ENCODE peak calls at places on chromosomes 3 and 15, in nine cellular contexts. One of them, this sample, is unnamed.
A peak's percentile ranks its signal among the peaks of the same experiment; 100 is the strongest.

GRCh38 chr3:46400000-46400734 is 6.7 kb downstream of the CCR5AS start:
- DNase-seq in HTR-8/SVneo: peak; percentile 63
- DNase-seq in stimulated activated CD8-positive, alpha-beta memory T cell treated with anti-CD3 and anti-CD28 coated beads, Interleukin-7, amount 100 ng/mL, for 1 hour: no peak
- DNase-seq in Jurkat, Clone E6-1: no peak
- DNase-seq in iPS DF 6.9: no peak
- DNase-seq in WTC11: no peak
- DNase-seq in pons: no peak
- DNase-seq in activated T-cell treated with anti-CD3 and anti-CD28 coated beads for 1 hour: no peak
- DNase-seq in HCT116: no peak
- DNase-seq in this sample: no peak

GRCh38 chr3:189839576-189839975 is 208.4 kb downstream of the TP63 start:
- DNase-seq in HTR-8/SVneo: no peak
- DNase-seq in stimulated activated CD8-positive, alpha-beta memory T cell treated with anti-CD3 and anti-CD28 coated beads, Interleukin-7, amount 100 ng/mL, for 1 hour: no peak
- DNase-seq in Jurkat, Clone E6-1: no peak
- DNase-seq in iPS DF 6.9: no peak
- DNase-seq in WTC11: no peak
- DNase-seq in pons: no peak
- DNase-seq in activated T-cell treated with anti-CD3 and anti-CD28 coated beads for 1 hour: no peak
- DNase-seq in HCT116: no peak
- DNase-seq in this sample: no peak

GRCh38 chr3:128902426-128902825 is 23.0 kb downstream of the ACAD9 start:
- DNase-seq in HTR-8/SVneo: no peak
- DNase-seq in stimulated activated CD8-positive, alpha-beta memory T cell treated with anti-CD3 and anti-CD28 coated beads, Interleukin-7, amount 100 ng/mL, for 1 hour: no peak
- DNase-seq in Jurkat, Clone E6-1: no peak
- DNase-seq in iPS DF 6.9: no peak
- DNase-seq in WTC11: no peak
- DNase-seq in pons: no peak
- DNase-seq in activated T-cell treated with anti-CD3 and anti-CD28 coated beads for 1 hour: no peak
- DNase-seq in HCT116: no peak
- DNase-seq in this sample: no peak

GRCh38 chr3:5389057-5389456 is 201.6 kb downstream of the EDEM1 start:
- DNase-seq in HTR-8/SVneo: no peak
- DNase-seq in stimulated activated CD8-positive, alpha-beta memory T cell treated with anti-CD3 and anti-CD28 coated beads, Interleukin-7, amount 100 ng/mL, for 1 hour: no peak
- DNase-seq in Jurkat, Clone E6-1: no peak
- DNase-seq in iPS DF 6.9: no peak
- DNase-seq in WTC11: no peak
- DNase-seq in pons: no peak
- DNase-seq in activated T-cell treated with anti-CD3 and anti-CD28 coated beads for 1 hour: no peak
- DNase-seq in HCT116: peak; percentile 80
- DNase-seq in this sample: no peak

GRCh38 chr15:86916671-86917450 is 837.2 kb downstream of the AGBL1 start:
- DNase-seq in HTR-8/SVneo: no peak
- DNase-seq in stimulated activated CD8-positive, alpha-beta memory T cell treated with anti-CD3 and anti-CD28 coated beads, Interleukin-7, amount 100 ng/mL, for 1 hour: no peak
- DNase-seq in Jurkat, Clone E6-1: no peak
- DNase-seq in iPS DF 6.9: no peak
- DNase-seq in WTC11: no peak
- DNase-seq in pons: peak; percentile 98
- DNase-seq in activated T-cell treated with anti-CD3 and anti-CD28 coated beads for 1 hour: no peak
- DNase-seq in HCT116: no peak
- DNase-seq in this sample: no peak

GRCh38 chr15:96312641-96313335 is 17.7 kb upstream of the NR2F2 start:
- DNase-seq in HTR-8/SVneo: no peak
- DNase-seq in stimulated activated CD8-positive, alpha-beta memory T cell treated with anti-CD3 and anti-CD28 coated beads, Interleukin-7, amount 100 ng/mL, for 1 hour: no peak
- DNase-seq in Jurkat, Clone E6-1: no peak
- DNase-seq in iPS DF 6.9: no peak
- DNase-seq in WTC11: no peak
- DNase-seq in pons: no peak
- DNase-seq in activated T-cell treated with anti-CD3 and anti-CD28 coated beads for 1 hour: no peak
- DNase-seq in HCT116: no peak
- DNase-seq in this sample: no peak

GRCh38 chr15:39629376-39629775 is 48.5 kb downstream of the THBS1 start:
- DNase-seq in HTR-8/SVneo: no peak
- DNase-seq in stimulated activated CD8-positive, alpha-beta memory T cell treated with anti-CD3 and anti-CD28 coated beads, Interleukin-7, amount 100 ng/mL, for 1 hour: peak; percentile 45
- DNase-seq in Jurkat, Clone E6-1: peak; percentile 42
- DNase-seq in iPS DF 6.9: no peak
- DNase-seq in WTC11: no peak
- DNase-seq in pons: no peak
- DNase-seq in activated T-cell treated with anti-CD3 and anti-CD28 coated beads for 1 hour: peak; percentile 49
- DNase-seq in HCT116: no peak
- DNase-seq in this sample: no peak

GRCh38 chr3:97510795-97511194 is 253.8 kb upstream of the ARL6 start:
- DNase-seq in HTR-8/SVneo: no peak
- DNase-seq in stimulated activated CD8-positive, alpha-beta memory T cell treated with anti-CD3 and anti-CD28 coated beads, Interleukin-7, amount 100 ng/mL, for 1 hour: no peak
- DNase-seq in Jurkat, Clone E6-1: no peak
- DNase-seq in iPS DF 6.9: no peak
- DNase-seq in WTC11: peak; percentile 32
- DNase-seq in pons: no peak
- DNase-seq in activated T-cell treated with anti-CD3 and anti-CD28 coated beads for 1 hour: no peak
- DNase-seq in HCT116: no peak
- DNase-seq in this sample: peak; percentile 27

GRCh38 chr3:13644341-13645082 is 95.6 kb downstream of the FBLN2 start:
- DNase-seq in HTR-8/SVneo: no peak
- DNase-seq in stimulated activated CD8-positive, alpha-beta memory T cell treated with anti-CD3 and anti-CD28 coated beads, Interleukin-7, amount 100 ng/mL, for 1 hour: no peak
- DNase-seq in Jurkat, Clone E6-1: no peak
- DNase-seq in iPS DF 6.9: no peak
- DNase-seq in WTC11: no peak
- DNase-seq in pons: no peak
- DNase-seq in activated T-cell treated with anti-CD3 and anti-CD28 coated beads for 1 hour: no peak
- DNase-seq in HCT116: no peak
- DNase-seq in this sample: no peak

GRCh38 chr15:42863572-42864239 is 56.9 kb downstream of the TTBK2 start:
- DNase-seq in HTR-8/SVneo: no peak
- DNase-seq in stimulated activated CD8-positive, alpha-beta memory T cell treated with anti-CD3 and anti-CD28 coated beads, Interleukin-7, amount 100 ng/mL, for 1 hour: no peak
- DNase-seq in Jurkat, Clone E6-1: no peak
- DNase-seq in iPS DF 6.9: no peak
- DNase-seq in WTC11: no peak
- DNase-seq in pons: no peak
- DNase-seq in activated T-cell treated with anti-CD3 and anti-CD28 coated beads for 1 hour: no peak
- DNase-seq in HCT116: no peak
- DNase-seq in this sample: no peak

GRCh38 chr15:74378853-74379252 is 11.4 kb upstream of the CYP11A1 start:
- DNase-seq in HTR-8/SVneo: no peak
- DNase-seq in stimulated activated CD8-positive, alpha-beta memory T cell treated with anti-CD3 and anti-CD28 coated beads, Interleukin-7, amount 100 ng/mL, for 1 hour: no peak
- DNase-seq in Jurkat, Clone E6-1: no peak
- DNase-seq in iPS DF 6.9: no peak
- DNase-seq in WTC11: no peak
- DNase-seq in pons: no peak
- DNase-seq in activated T-cell treated with anti-CD3 and anti-CD28 coated beads for 1 hour: no peak
- DNase-seq in HCT116: no peak
- DNase-seq in this sample: no peak

GRCh38 chr3:23826382-23827061 is 20.8 kb downstream of the UBE2E1 start:
- DNase-seq in HTR-8/SVneo: no peak
- DNase-seq in stimulated activated CD8-positive, alpha-beta memory T cell treated with anti-CD3 and anti-CD28 coated beads, Interleukin-7, amount 100 ng/mL, for 1 hour: no peak
- DNase-seq in Jurkat, Clone E6-1: no peak
- DNase-seq in iPS DF 6.9: no peak
- DNase-seq in WTC11: no peak
- DNase-seq in pons: no peak
- DNase-seq in activated T-cell treated with anti-CD3 and anti-CD28 coated beads for 1 hour: no peak
- DNase-seq in HCT116: no peak
- DNase-seq in this sample: no peak

GRCh38 chr3:144344925-144345548 is 373.4 kb downstream of the DIPK2A start:
- DNase-seq in HTR-8/SVneo: no peak
- DNase-seq in stimulated activated CD8-positive, alpha-beta memory T cell treated with anti-CD3 and anti-CD28 coated beads, Interleukin-7, amount 100 ng/mL, for 1 hour: no peak
- DNase-seq in Jurkat, Clone E6-1: peak; percentile 81
- DNase-seq in iPS DF 6.9: no peak
- DNase-seq in WTC11: no peak
- DNase-seq in pons: no peak
- DNase-seq in activated T-cell treated with anti-CD3 and anti-CD28 coated beads for 1 hour: no peak
- DNase-seq in HCT116: no peak
- DNase-seq in this sample: no peak

GRCh38 chr3:141812091-141812490 is 48.9 kb downstream of the GRK7 start:
- DNase-seq in HTR-8/SVneo: no peak
- DNase-seq in stimulated activated CD8-positive, alpha-beta memory T cell treated with anti-CD3 and anti-CD28 coated beads, Interleukin-7, amount 100 ng/mL, for 1 hour: no peak
- DNase-seq in Jurkat, Clone E6-1: no peak
- DNase-seq in iPS DF 6.9: no peak
- DNase-seq in WTC11: no peak
- DNase-seq in pons: no peak
- DNase-seq in activated T-cell treated with anti-CD3 and anti-CD28 coated beads for 1 hour: no peak
- DNase-seq in HCT116: no peak
- DNase-seq in this sample: no peak

GRCh38 chr3:106114220-106114619 is 245.4 kb upstream of the CBLB start:
- DNase-seq in HTR-8/SVneo: no peak
- DNase-seq in stimulated activated CD8-positive, alpha-beta memory T cell treated with anti-CD3 and anti-CD28 coated beads, Interleukin-7, amount 100 ng/mL, for 1 hour: no peak
- DNase-seq in Jurkat, Clone E6-1: no peak
- DNase-seq in iPS DF 6.9: no peak
- DNase-seq in WTC11: no peak
- DNase-seq in pons: no peak
- DNase-seq in activated T-cell treated with anti-CD3 and anti-CD28 coated beads for 1 hour: no peak
- DNase-seq in HCT116: no peak
- DNase-seq in this sample: no peak

GRCh38 chr3:10011644-10012043 is 14.6 kb upstream of the FANCD2 start:
- DNase-seq in HTR-8/SVneo: no peak
- DNase-seq in stimulated activated CD8-positive, alpha-beta memory T cell treated with anti-CD3 and anti-CD28 coated beads, Interleukin-7, amount 100 ng/mL, for 1 hour: no peak
- DNase-seq in Jurkat, Clone E6-1: no peak
- DNase-seq in iPS DF 6.9: no peak
- DNase-seq in WTC11: no peak
- DNase-seq in pons: no peak
- DNase-seq in activated T-cell treated with anti-CD3 and anti-CD28 coated beads for 1 hour: no peak
- DNase-seq in HCT116: no peak
- DNase-seq in this sample: no peak

GRCh38 chr3:130787422-130788068 is 40.9 kb upstream of the PIK3R4 start:
- DNase-seq in HTR-8/SVneo: no peak
- DNase-seq in stimulated activated CD8-positive, alpha-beta memory T cell treated with anti-CD3 and anti-CD28 coated beads, Interleukin-7, amount 100 ng/mL, for 1 hour: no peak
- DNase-seq in Jurkat, Clone E6-1: no peak
- DNase-seq in iPS DF 6.9: no peak
- DNase-seq in WTC11: no peak
- DNase-seq in pons: no peak
- DNase-seq in activated T-cell treated with anti-CD3 and anti-CD28 coated beads for 1 hour: no peak
- DNase-seq in HCT116: no peak
- DNase-seq in this sample: peak; percentile 27

GRCh38 chr3:196778755-196779154 is 39.1 kb downstream of the PAK2 start:
- DNase-seq in HTR-8/SVneo: no peak
- DNase-seq in stimulated activated CD8-positive, alpha-beta memory T cell treated with anti-CD3 and anti-CD28 coated beads, Interleukin-7, amount 100 ng/mL, for 1 hour: no peak
- DNase-seq in Jurkat, Clone E6-1: no peak
- DNase-seq in iPS DF 6.9: no peak
- DNase-seq in WTC11: no peak
- DNase-seq in pons: no peak
- DNase-seq in activated T-cell treated with anti-CD3 and anti-CD28 coated beads for 1 hour: no peak
- DNase-seq in HCT116: no peak
- DNase-seq in this sample: no peak

GRCh38 chr15:86040360-86041095 is 39.1 kb upstream of the AGBL1 start:
- DNase-seq in HTR-8/SVneo: no peak
- DNase-seq in stimulated activated CD8-positive, alpha-beta memory T cell treated with anti-CD3 and anti-CD28 coated beads, Interleukin-7, amount 100 ng/mL, for 1 hour: no peak
- DNase-seq in Jurkat, Clone E6-1: peak; percentile 75
- DNase-seq in iPS DF 6.9: no peak
- DNase-seq in WTC11: peak; percentile 55
- DNase-seq in pons: peak; percentile 60
- DNase-seq in activated T-cell treated with anti-CD3 and anti-CD28 coated beads for 1 hour: no peak
- DNase-seq in HCT116: no peak
- DNase-seq in this sample: no peak

GRCh38 chr15:57138260-57138895 is 219.9 kb downstream of the TCF12 start:
- DNase-seq in HTR-8/SVneo: peak; percentile 52
- DNase-seq in stimulated activated CD8-positive, alpha-beta memory T cell treated with anti-CD3 and anti-CD28 coated beads, Interleukin-7, amount 100 ng/mL, for 1 hour: no peak
- DNase-seq in Jurkat, Clone E6-1: peak; percentile 62
- DNase-seq in iPS DF 6.9: peak; percentile 43
- DNase-seq in WTC11: peak; percentile 51
- DNase-seq in pons: peak; percentile 86
- DNase-seq in activated T-cell treated with anti-CD3 and anti-CD28 coated beads for 1 hour: no peak
- DNase-seq in HCT116: peak; percentile 33
- DNase-seq in this sample: peak; percentile 28

GRCh38 chr3:161322781-161323568 is 48.3 kb downstream of the SPTSSB start:
- DNase-seq in HTR-8/SVneo: no peak
- DNase-seq in stimulated activated CD8-positive, alpha-beta memory T cell treated with anti-CD3 and anti-CD28 coated beads, Interleukin-7, amount 100 ng/mL, for 1 hour: no peak
- DNase-seq in Jurkat, Clone E6-1: no peak
- DNase-seq in iPS DF 6.9: no peak
- DNase-seq in WTC11: no peak
- DNase-seq in pons: no peak
- DNase-seq in activated T-cell treated with anti-CD3 and anti-CD28 coated beads for 1 hour: no peak
- DNase-seq in HCT116: no peak
- DNase-seq in this sample: no peak

GRCh38 chr3:156818890-156819289 is 7.3 kb upstream of the LEKR1 start:
- DNase-seq in HTR-8/SVneo: peak; percentile 70
- DNase-seq in stimulated activated CD8-positive, alpha-beta memory T cell treated with anti-CD3 and anti-CD28 coated beads, Interleukin-7, amount 100 ng/mL, for 1 hour: no peak
- DNase-seq in Jurkat, Clone E6-1: no peak
- DNase-seq in iPS DF 6.9: no peak
- DNase-seq in WTC11: no peak
- DNase-seq in pons: no peak
- DNase-seq in activated T-cell treated with anti-CD3 and anti-CD28 coated beads for 1 hour: no peak
- DNase-seq in HCT116: peak; percentile 59
- DNase-seq in this sample: no peak

GRCh38 chr3:194577985-194578905 is 55.0 kb downstream of the TMEM44 start:
- DNase-seq in HTR-8/SVneo: peak; percentile 86
- DNase-seq in stimulated activated CD8-positive, alpha-beta memory T cell treated with anti-CD3 and anti-CD28 coated beads, Interleukin-7, amount 100 ng/mL, for 1 hour: no peak
- DNase-seq in Jurkat, Clone E6-1: no peak
- DNase-seq in iPS DF 6.9: no peak
- DNase-seq in WTC11: no peak
- DNase-seq in pons: no peak
- DNase-seq in activated T-cell treated with anti-CD3 and anti-CD28 coated beads for 1 hour: no peak
- DNase-seq in HCT116: peak; percentile 82
- DNase-seq in this sample: no peak

GRCh38 chr3:171984883-171985282 is 54.5 kb upstream of the FNDC3B start:
- DNase-seq in HTR-8/SVneo: no peak
- DNase-seq in stimulated activated CD8-positive, alpha-beta memory T cell treated with anti-CD3 and anti-CD28 coated beads, Interleukin-7, amount 100 ng/mL, for 1 hour: no peak
- DNase-seq in Jurkat, Clone E6-1: no peak
- DNase-seq in iPS DF 6.9: no peak
- DNase-seq in WTC11: no peak
- DNase-seq in pons: peak; percentile 63
- DNase-seq in activated T-cell treated with anti-CD3 and anti-CD28 coated beads for 1 hour: no peak
- DNase-seq in HCT116: no peak
- DNase-seq in this sample: no peak

GRCh38 chr3:168545591-168545990 is 449.9 kb upstream of the GOLIM4 start:
- DNase-seq in HTR-8/SVneo: no peak
- DNase-seq in stimulated activated CD8-positive, alpha-beta memory T cell treated with anti-CD3 and anti-CD28 coated beads, Interleukin-7, amount 100 ng/mL, for 1 hour: no peak
- DNase-seq in Jurkat, Clone E6-1: no peak
- DNase-seq in iPS DF 6.9: no peak
- DNase-seq in WTC11: no peak
- DNase-seq in pons: peak; percentile 7
- DNase-seq in activated T-cell treated with anti-CD3 and anti-CD28 coated beads for 1 hour: no peak
- DNase-seq in HCT116: no peak
- DNase-seq in this sample: no peak

GRCh38 chr3:194328080-194328571 is 23.0 kb downstream of the CPN2 start:
- DNase-seq in HTR-8/SVneo: peak; percentile 65
- DNase-seq in stimulated activated CD8-positive, alpha-beta memory T cell treated with anti-CD3 and anti-CD28 coated beads, Interleukin-7, amount 100 ng/mL, for 1 hour: no peak
- DNase-seq in Jurkat, Clone E6-1: no peak
- DNase-seq in iPS DF 6.9: no peak
- DNase-seq in WTC11: no peak
- DNase-seq in pons: no peak
- DNase-seq in activated T-cell treated with anti-CD3 and anti-CD28 coated beads for 1 hour: no peak
- DNase-seq in HCT116: no peak
- DNase-seq in this sample: no peak

GRCh38 chr3:73571238-73571741 is 53.5 kb downstream of the PDZRN3 start:
- DNase-seq in HTR-8/SVneo: no peak
- DNase-seq in stimulated activated CD8-positive, alpha-beta memory T cell treated with anti-CD3 and anti-CD28 coated beads, Interleukin-7, amount 100 ng/mL, for 1 hour: no peak
- DNase-seq in Jurkat, Clone E6-1: no peak
- DNase-seq in iPS DF 6.9: no peak
- DNase-seq in WTC11: no peak
- DNase-seq in pons: no peak
- DNase-seq in activated T-cell treated with anti-CD3 and anti-CD28 coated beads for 1 hour: no peak
- DNase-seq in HCT116: no peak
- DNase-seq in this sample: peak; percentile 21

GRCh38 chr15:90667063-90667754 is 49.9 kb upstream of the BLM start:
- DNase-seq in HTR-8/SVneo: no peak
- DNase-seq in stimulated activated CD8-positive, alpha-beta memory T cell treated with anti-CD3 and anti-CD28 coated beads, Interleukin-7, amount 100 ng/mL, for 1 hour: no peak
- DNase-seq in Jurkat, Clone E6-1: no peak
- DNase-seq in iPS DF 6.9: no peak
- DNase-seq in WTC11: no peak
- DNase-seq in pons: no peak
- DNase-seq in activated T-cell treated with anti-CD3 and anti-CD28 coated beads for 1 hour: no peak
- DNase-seq in HCT116: no peak
- DNase-seq in this sample: no peak

GRCh38 chr3:73405853-73406252 is 218.9 kb downstream of the PDZRN3 start:
- DNase-seq in HTR-8/SVneo: no peak
- DNase-seq in stimulated activated CD8-positive, alpha-beta memory T cell treated with anti-CD3 and anti-CD28 coated beads, Interleukin-7, amount 100 ng/mL, for 1 hour: no peak
- DNase-seq in Jurkat, Clone E6-1: no peak
- DNase-seq in iPS DF 6.9: no peak
- DNase-seq in WTC11: no peak
- DNase-seq in pons: no peak
- DNase-seq in activated T-cell treated with anti-CD3 and anti-CD28 coated beads for 1 hour: no peak
- DNase-seq in HCT116: no peak
- DNase-seq in this sample: no peak

GRCh38 chr15:86062646-86063193 is 17.0 kb upstream of the AGBL1 start:
- DNase-seq in HTR-8/SVneo: no peak
- DNase-seq in stimulated activated CD8-positive, alpha-beta memory T cell treated with anti-CD3 and anti-CD28 coated beads, Interleukin-7, amount 100 ng/mL, for 1 hour: no peak
- DNase-seq in Jurkat, Clone E6-1: peak; percentile 92
- DNase-seq in iPS DF 6.9: no peak
- DNase-seq in WTC11: no peak
- DNase-seq in pons: no peak
- DNase-seq in activated T-cell treated with anti-CD3 and anti-CD28 coated beads for 1 hour: no peak
- DNase-seq in HCT116: no peak
- DNase-seq in this sample: no peak

GRCh38 chr3:186930143-186930638 is at the start of gene ST6GAL1:
- DNase-seq in HTR-8/SVneo: peak; percentile 72
- DNase-seq in stimulated activated CD8-positive, alpha-beta memory T cell treated with anti-CD3 and anti-CD28 coated beads, Interleukin-7, amount 100 ng/mL, for 1 hour: peak; percentile 32
- DNase-seq in Jurkat, Clone E6-1: peak; percentile 55
- DNase-seq in iPS DF 6.9: peak; percentile 89
- DNase-seq in WTC11: peak; percentile 89
- DNase-seq in pons: peak; percentile 64
- DNase-seq in activated T-cell treated with anti-CD3 and anti-CD28 coated beads for 1 hour: peak; percentile 54
- DNase-seq in HCT116: peak; percentile 29
- DNase-seq in this sample: peak; percentile 79